ENCODE peak calls at places on chromosome 11, in seven cellular contexts. E is NCI-H2107; I is dorsolateral prefrontal cortex; R is Right ventricle myocardium superior; B is CD8-positive, alpha-beta T cell; X is Daoy; W is activated CD4-positive, alpha-beta T cell treated with anti-CD3 and anti-CD28 coated beads, Interleukin-2, amount 50 U/mL, for 4 hours. S is an unnamed sample.

GRCh38 chr11:120773501-120774031 is 250.3 kb upstream of the TBCEL start:
- DNase-seq in E (no peak), I (no peak), R (no peak), B (no peak), X (peak), W (no peak), S (no peak)

GRCh38 chr11:126121316-126121715 is 58.6 kb upstream of the CDON start:
- DNase-seq in E (no peak), I (no peak), R (no peak), B (no peak), X (no peak), W (no peak), S (no peak)

GRCh38 chr11:116224889-116225200 is 547.9 kb downstream of the BUD13 start:
- DNase-seq in E (no peak), I (no peak), R (no peak), B (no peak), X (no peak), W (no peak), S (no peak)

GRCh38 chr11:48043111-48043997 is 63.0 kb downstream of the PTPRJ start:
- DNase-seq in E (no peak), I (no peak), R (no peak), B (no peak), X (no peak), W (no peak), S (no peak)

GRCh38 chr11:36240746-36241295 is 48.4 kb downstream of the COMMD9 start:
- DNase-seq in E (no peak), I (no peak), R (no peak), B (no peak), X (no peak), W (no peak), S (no peak)

GRCh38 chr11:67256477-67256876 is 9.8 kb upstream of the GRK2 start:
- DNase-seq in E (no peak), I (no peak), R (no peak), B (no peak), X (no peak), W (no peak), S (no peak)

GRCh38 chr11:29616611-29617010 is 400.2 kb downstream of the KCNA4 start:
- DNase-seq in E (no peak), I (no peak), R (no peak), B (no peak), X (no peak), W (no peak), S (no peak)

GRCh38 chr11:130181295-130182272 is 22.0 kb downstream of the ST14 start:
- DNase-seq in E (peak), I (no peak), R (no peak), B (no peak), X (no peak), W (no peak), S (no peak)

GRCh38 chr11:110076388-110076965 is 16.7 kb upstream of the ZC3H12C start:
- DNase-seq in E (no peak), I (no peak), R (no peak), B (no peak), X (no peak), W (no peak), S (no peak)

GRCh38 chr11:111236355-111236754 is 9.2 kb upstream of the POU2AF2 start:
- DNase-seq in E (no peak), I (no peak), R (no peak), B (no peak), X (no peak), W (no peak), S (no peak)

GRCh38 chr11:1281974-1282365 is 27.5 kb downstream of the TOLLIP start:
- DNase-seq in E (no peak), I (no peak), R (peak), B (no peak), X (no peak), W (no peak), S (no peak)

GRCh38 chr11:72507050-72507449 is 72.7 kb upstream of the CLPB start:
- DNase-seq in E (no peak), I (no peak), R (no peak), B (no peak), X (no peak), W (no peak), S (no peak)

GRCh38 chr11:105315287-105315686 is 175.7 kb upstream of the CARD18 start:
- DNase-seq in E (no peak), I (no peak), R (no peak), B (no peak), X (no peak), W (no peak), S (no peak)

GRCh38 chr11:62024975-62025374 is 57.5 kb upstream of the FTH1 start:
- DNase-seq in E (no peak), I (no peak), R (no peak), B (no peak), X (no peak), W (no peak), S (no peak)

GRCh38 chr11:1202154-1202775 is 20.6 kb upstream of the MUC5B start:
- DNase-seq in E (no peak), I (peak), R (peak), B (no peak), X (no peak), W (no peak), S (no peak)

GRCh38 chr11:72522186-72522585 is 87.9 kb upstream of the CLPB start:
- DNase-seq in E (no peak), I (no peak), R (peak), B (no peak), X (no peak), W (no peak), S (no peak)

GRCh38 chr11:75263944-75264349 is 23.4 kb downstream of the TPBGL start:
- DNase-seq in E (no peak), I (peak), R (peak), B (no peak), X (no peak), W (no peak), S (no peak)

GRCh38 chr11:109697140-109697843 is 275.3 kb downstream of the C11orf87 start:
- DNase-seq in E (no peak), I (no peak), R (no peak), B (no peak), X (no peak), W (no peak), S (no peak)

GRCh38 chr11:131609921-131610320 is 239.5 kb downstream of the NTM start:
- DNase-seq in E (no peak), I (no peak), R (no peak), B (no peak), X (no peak), W (no peak), S (no peak)

GRCh38 chr11:27722117-27722844 is 22.0 kb upstream of the BDNF start:
- DNase-seq in E (no peak), I (no peak), R (no peak), B (no peak), X (peak), W (no peak), S (no peak)

GRCh38 chr11:45285289-45285828 is 782 bp downstream of the SYT13 start:
- DNase-seq in E (no peak), I (no peak), R (no peak), B (no peak), X (no peak), W (no peak), S (no peak)

GRCh38 chr11:73366265-73366610 is 10.0 kb upstream of the RELT start:
- DNase-seq in E (no peak), I (no peak), R (no peak), B (peak), X (no peak), W (no peak), S (peak)

GRCh38 chr11:17927643-17928343 is 85.1 kb downstream of the SERGEF start:
- DNase-seq in E (no peak), I (no peak), R (no peak), B (no peak), X (no peak), W (no peak), S (no peak)

GRCh38 chr11:31619980-31620379 is 110.4 kb downstream of the ELP4 start:
- DNase-seq in E (no peak), I (no peak), R (no peak), B (no peak), X (no peak), W (no peak), S (no peak)

GRCh38 chr11:20913113-20913512 is 243.7 kb downstream of the NELL1 start:
- DNase-seq in E (no peak), I (no peak), R (no peak), B (no peak), X (no peak), W (no peak), S (no peak)